ENCODE peak calls at places on chromosomes 13 and 19, in seven cellular contexts. V, L, X, E, J, M and Q are unnamed samples.

GRCh38 chr13:73129023-73129422 is 70.2 kb downstream of the KLF5 start:
- DNase-seq in V (no peak), L (no peak), X (no peak), E (no peak), J (no peak), M (no peak), Q (no peak)

GRCh38 chr13:49296659-49297058 is 48.9 kb downstream of the CDADC1 start:
- DNase-seq in V (no peak), L (no peak), X (no peak), E (no peak), J (no peak), M (no peak), Q (no peak)

GRCh38 chr13:29758591-29759114 is 91.8 kb downstream of the UBL3 start:
- DNase-seq in V (no peak), L (no peak), X (peak), E (no peak), J (peak), M (peak), Q (no peak)

GRCh38 chr13:32278456-32278855 is 36.7 kb downstream of the ZAR1L start:
- DNase-seq in V (peak), L (no peak), X (no peak), E (no peak), J (no peak), M (peak), Q (no peak)

GRCh38 chr13:86892330-86892729 is 778.8 kb upstream of the SLITRK5 start:
- DNase-seq in V (peak), L (no peak), X (no peak), E (no peak), J (no peak), M (no peak), Q (no peak)

GRCh38 chr13:66171821-66172220 is 1058.3 kb downstream of the PCDH9 start:
- DNase-seq in V (no peak), L (no peak), X (no peak), E (no peak), J (no peak), M (no peak), Q (no peak)

GRCh38 chr13:100543872-100544602 is 44.6 kb downstream of the GGACT start:
- DNase-seq in V (no peak), L (no peak), X (no peak), E (peak), J (no peak), M (no peak), Q (no peak)

GRCh38 chr19:46350758-46351159 is 3.9 kb downstream of the PPP5C start:
- DNase-seq in V (no peak), L (no peak), X (peak), E (no peak), J (no peak), M (peak), Q (no peak)

GRCh38 chr19:44865196-44865767 is 19.2 kb downstream of the NECTIN2 start:
- DNase-seq in V (no peak), L (no peak), X (no peak), E (no peak), J (no peak), M (no peak), Q (no peak)

GRCh38 chr13:50200562-50200961 is 185.3 kb downstream of the KCNRG start:
- DNase-seq in V (no peak), L (no peak), X (no peak), E (no peak), J (no peak), M (no peak), Q (no peak)

GRCh38 chr13:79483302-79483701 is 2.3 kb downstream of the NDFIP2 start:
- DNase-seq in V (no peak), L (no peak), X (no peak), E (no peak), J (no peak), M (no peak), Q (no peak)

GRCh38 chr13:32022292-32022691 is 9.3 kb upstream of the FRY start:
- DNase-seq in V (no peak), L (no peak), X (no peak), E (no peak), J (no peak), M (no peak), Q (no peak)

GRCh38 chr13:113864303-113864890 is 521 bp upstream of the GAS6 start:
- DNase-seq in V (no peak), L (no peak), X (no peak), E (peak), J (no peak), M (no peak), Q (no peak)

GRCh38 chr19:7830272-7830771 is 304 bp downstream of the EVI5L start:
- DNase-seq in V (no peak), L (no peak), X (no peak), E (no peak), J (no peak), M (no peak), Q (no peak)

GRCh38 chr19:1811942-1812425 is at the start of gene ATP8B3:
- DNase-seq in V (no peak), L (no peak), X (peak), E (no peak), J (no peak), M (peak), Q (no peak)

GRCh38 chr13:25927966-25928365 is 123.8 kb downstream of the SHISA2 start:
- DNase-seq in V (no peak), L (no peak), X (no peak), E (no peak), J (no peak), M (no peak), Q (no peak)

GRCh38 chr13:63117710-63118109 is 1702.1 kb upstream of the PCDH20 start:
- DNase-seq in V (no peak), L (no peak), X (no peak), E (peak), J (peak), M (no peak), Q (no peak)

GRCh38 chr13:45554604-45555109 is 60.9 kb downstream of the ERICH6B start:
- DNase-seq in V (no peak), L (no peak), X (no peak), E (peak), J (no peak), M (no peak), Q (no peak)

GRCh38 chr19:51324082-51324481 is 12.6 kb downstream of the IGLON5 start:
- DNase-seq in V (no peak), L (no peak), X (no peak), E (no peak), J (no peak), M (no peak), Q (no peak)

GRCh38 chr19:51440846-51441409 is 17.3 kb downstream of the SIGLEC8 start:
- DNase-seq in V (no peak), L (peak), X (peak), E (peak), J (no peak), M (no peak), Q (no peak)

GRCh38 chr19:1455336-1456120 is 5.6 kb downstream of the APC2 start:
- DNase-seq in V (no peak), L (peak), X (no peak), E (no peak), J (peak), M (peak), Q (no peak)

GRCh38 chr19:45876411-45877197 is 9.3 kb downstream of the IRF2BP1 start:
- DNase-seq in V (no peak), L (no peak), X (no peak), E (no peak), J (peak), M (peak), Q (no peak)

GRCh38 chr13:102773441-102774209 is at the start of gene TEX30:
- DNase-seq in V (no peak), L (peak), X (peak), E (peak), J (peak), M (peak), Q (no peak)

GRCh38 chr19:30084390-30084819 is 142.4 kb downstream of the URI1 start:
- DNase-seq in V (no peak), L (no peak), X (no peak), E (no peak), J (peak), M (no peak), Q (no peak)

GRCh38 chr19:9966024-9966423 is 29.7 kb upstream of the OLFM2 start:
- DNase-seq in V (no peak), L (no peak), X (no peak), E (no peak), J (no peak), M (no peak), Q (no peak)

GRCh38 chr19:6611441-6611852 is 20.5 kb upstream of the CD70 start:
- DNase-seq in V (no peak), L (no peak), X (no peak), E (no peak), J (no peak), M (no peak), Q (no peak)

GRCh38 chr13:40315416-40316064 is 350.9 kb downstream of the FOXO1 start:
- DNase-seq in V (no peak), L (no peak), X (peak), E (no peak), J (no peak), M (no peak), Q (no peak)

GRCh38 chr19:43527860-43528622 is 1.0 kb upstream of the ETHE1 start:
- DNase-seq in V (no peak), L (no peak), X (no peak), E (no peak), J (no peak), M (no peak), Q (no peak)

GRCh38 chr19:35991731-35992450 is 3.1 kb upstream of the SDHAF1 start:
- DNase-seq in V (no peak), L (no peak), X (no peak), E (no peak), J (peak), M (no peak), Q (no peak)

GRCh38 chr19:23070353-23070781 is 46.5 kb upstream of the ZNF730 start:
- DNase-seq in V (peak), L (peak), X (no peak), E (no peak), J (no peak), M (peak), Q (peak)

GRCh38 chr13:113291997-113292862 is 4.8 kb upstream of the LAMP1 start:
- DNase-seq in V (no peak), L (no peak), X (peak), E (peak), J (peak), M (no peak), Q (no peak)